ENCODE peak calls at places on chromosome 2, in eight cellular contexts. O is GM23338, Q is astrocyte, C is ovary, L is astrocyte of the spinal cord, D is fibroblast of mammary gland, I is fibroblast of lung, M is lower leg skin. T is an unnamed sample.

GRCh38 chr2:237858294-237859081 is 935 bp upstream of the RAMP1 start:
- DNase-seq in Q (peak; percentile 80), D (peak; percentile 87), I (peak; percentile 86), M (peak; percentile 89), C (peak; percentile 80), O (peak; percentile 85), L (peak; percentile 89), T (peak; percentile 89)

GRCh38 chr2:96103388-96103705 is 13.0 kb downstream of the ADRA2B start:
- DNase-seq in I (no peak), C (no peak), D (no peak), L (no peak), Q (no peak), M (no peak), O (no peak), T (peak; percentile 4)

GRCh38 chr2:126796931-126797621 is 101.6 kb upstream of the TEX51 start:
- DNase-seq in D (no peak), L (no peak), I (no peak), O (no peak), M (peak; percentile 42), Q (no peak), C (no peak), T (no peak)

GRCh38 chr2:170882758-170883157 is 46.3 kb upstream of the GORASP2 start:
- DNase-seq in D (no peak), Q (no peak), M (no peak), L (no peak), C (no peak), O (no peak), I (no peak), T (no peak)

GRCh38 chr2:191696960-191697359 is 19.0 kb downstream of the NABP1 start:
- DNase-seq in L (no peak), C (no peak), Q (no peak), D (no peak), I (no peak), M (no peak), O (no peak), T (no peak)

GRCh38 chr2:132740081-132740480 is 70.1 kb upstream of the LYPD1 start:
- DNase-seq in O (no peak), M (no peak), I (peak; percentile 20), D (no peak), Q (peak; percentile 14), L (no peak), C (no peak), T (no peak)

GRCh38 chr2:11716689-11717321 is 29.6 kb upstream of the LPIN1 start:
- DNase-seq in L (no peak), D (peak; percentile 76), O (no peak), M (no peak), Q (no peak), I (no peak), C (peak; percentile 63), T (no peak)

GRCh38 chr2:180604077-180604476 is 376.3 kb upstream of the UBE2E3 start:
- DNase-seq in L (no peak), C (no peak), O (peak; percentile 78), M (no peak), D (peak; percentile 32), Q (no peak), I (peak; percentile 6), T (no peak)

GRCh38 chr2:235514627-235515363 is 21.0 kb downstream of the AGAP1 start:
- DNase-seq in L (no peak), C (no peak), D (no peak), M (no peak), Q (no peak), O (peak; percentile 53), I (no peak), T (no peak)

GRCh38 chr2:102103992-102104871 is 38.3 kb upstream of the IL1R1 start:
- DNase-seq in C (peak; percentile 80), D (peak; percentile 97), Q (peak; percentile 91), L (peak; percentile 89), I (peak; percentile 91), M (peak; percentile 93), O (no peak), T (peak; percentile 92)

GRCh38 chr2:61770298-61770697 is 83.6 kb downstream of the FAM161A start:
- DNase-seq in Q (no peak), M (no peak), I (no peak), O (no peak), C (no peak), L (no peak), D (peak; percentile 41), T (no peak)

GRCh38 chr2:44943693-44944101 is 2.2 kb downstream of the SIX3 start:
- DNase-seq in I (no peak), D (no peak), Q (no peak), M (no peak), L (no peak), C (no peak), O (peak; percentile 66), T (no peak)

GRCh38 chr2:120108749-120109148 is 95.9 kb downstream of the EPB41L5 start:
- DNase-seq in O (no peak), D (peak; percentile 57), C (no peak), L (peak; percentile 42), Q (peak; percentile 29), M (no peak), I (peak; percentile 39), T (no peak)

GRCh38 chr2:120111193-120111592 is 98.3 kb downstream of the EPB41L5 start:
- DNase-seq in I (no peak), Q (no peak), D (no peak), O (no peak), C (no peak), M (no peak), L (no peak), T (no peak)

GRCh38 chr2:120109186-120110061 is 96.5 kb downstream of the EPB41L5 start:
- DNase-seq in D (peak; percentile 67), L (peak; percentile 58), M (no peak), O (no peak), C (no peak), I (peak; percentile 40), Q (peak; percentile 29), T (no peak)

GRCh38 chr2:120110507-120110906 is 97.6 kb downstream of the EPB41L5 start:
- DNase-seq in D (no peak), O (no peak), I (no peak), M (no peak), L (no peak), C (no peak), Q (no peak), T (no peak)

DNA sequence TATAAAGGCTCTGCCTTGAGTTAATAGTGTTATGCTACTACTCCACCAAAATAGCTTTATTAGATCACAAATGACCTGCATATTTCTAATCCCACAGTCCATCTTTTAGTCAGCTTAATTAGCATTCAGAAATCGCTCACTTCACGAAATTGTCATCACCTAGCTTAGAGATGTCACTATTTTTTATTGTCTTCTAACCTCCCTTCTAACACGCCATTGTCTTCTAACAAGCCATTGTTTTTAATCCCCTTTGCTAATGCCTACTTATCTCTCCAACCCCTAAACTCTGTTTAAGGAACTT is 97.1 kb downstream of the EPB41L5 start:
- DNase-seq in Q (no peak), C (no peak), L (no peak), O (no peak), M (no peak), I (no peak), D (no peak), T (no peak)
- TF ChIP-seq CTCF in Q (no peak), C (no peak), L (no peak), O (no peak), M (no peak), I (no peak), D (no peak), T (no peak)

GRCh38 chr2:8248623-8248957 is 433.3 kb upstream of the ID2 start:
- DNase-seq in I (peak; percentile 3), D (peak; percentile 36), L (peak; percentile 33), Q (no peak), O (no peak), C (no peak), M (no peak), T (no peak)

GRCh38 chr2:8249191-8249590 is 432.7 kb upstream of the ID2 start:
- DNase-seq in Q (no peak), C (no peak), M (no peak), O (no peak), D (no peak), I (no peak), L (no peak), T (peak; percentile 85)

GRCh38 chr2:8251291-8251690 is 430.6 kb upstream of the ID2 start:
- DNase-seq in I (no peak), Q (no peak), C (no peak), M (no peak), D (no peak), L (no peak), O (no peak), T (no peak)

GRCh38 chr2:8249769-8250168 is 432.1 kb upstream of the ID2 start:
- DNase-seq in C (no peak), M (no peak), I (no peak), O (no peak), Q (no peak), D (no peak), L (no peak), T (no peak)

GRCh38 chr2:8247905-8248622 is 433.8 kb upstream of the ID2 start:
- DNase-seq in C (no peak), L (no peak), Q (no peak), I (peak; percentile 23), M (no peak), O (no peak), D (peak; percentile 43), T (peak; percentile 78)
- H3K4me3 ChIP-seq in C (no peak overlapping the region), L (no peak overlapping the region), Q (no peak overlapping the region), I (no peak overlapping the region), M (no peak overlapping the region), O (no peak overlapping the region), D (no peak overlapping the region), T (peak overlapping the region; percentile 48)

DNA sequence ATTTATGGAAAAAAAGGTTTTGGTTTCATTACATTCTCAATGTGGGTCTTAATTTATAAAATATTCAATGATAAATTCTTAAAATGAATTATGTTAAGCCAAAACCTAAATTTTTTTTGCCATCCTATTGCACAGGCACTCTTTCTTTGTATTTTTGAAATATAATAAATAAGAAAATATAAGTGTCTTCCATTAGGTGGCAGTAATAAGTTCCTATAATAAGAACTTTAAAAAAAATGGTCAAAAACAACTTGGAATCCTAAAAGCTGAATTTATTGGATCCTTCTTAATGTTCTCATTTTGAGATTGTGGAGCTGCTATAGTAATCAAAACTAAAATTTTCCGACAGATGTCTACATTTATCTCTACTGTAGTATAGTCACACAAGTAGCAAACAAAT is 5.7 kb downstream of the CALCRL start:
- DNase-seq in O (no peak), D (no peak), I (no peak), C (no peak), L (no peak), M (no peak), Q (no peak), T (no peak)
- TF ChIP-seq CTCF in O (no peak), D (peak; percentile 18), I (no peak), C (no peak), L (peak; percentile 14), M (no peak), Q (no peak), T (no peak)

DNA sequence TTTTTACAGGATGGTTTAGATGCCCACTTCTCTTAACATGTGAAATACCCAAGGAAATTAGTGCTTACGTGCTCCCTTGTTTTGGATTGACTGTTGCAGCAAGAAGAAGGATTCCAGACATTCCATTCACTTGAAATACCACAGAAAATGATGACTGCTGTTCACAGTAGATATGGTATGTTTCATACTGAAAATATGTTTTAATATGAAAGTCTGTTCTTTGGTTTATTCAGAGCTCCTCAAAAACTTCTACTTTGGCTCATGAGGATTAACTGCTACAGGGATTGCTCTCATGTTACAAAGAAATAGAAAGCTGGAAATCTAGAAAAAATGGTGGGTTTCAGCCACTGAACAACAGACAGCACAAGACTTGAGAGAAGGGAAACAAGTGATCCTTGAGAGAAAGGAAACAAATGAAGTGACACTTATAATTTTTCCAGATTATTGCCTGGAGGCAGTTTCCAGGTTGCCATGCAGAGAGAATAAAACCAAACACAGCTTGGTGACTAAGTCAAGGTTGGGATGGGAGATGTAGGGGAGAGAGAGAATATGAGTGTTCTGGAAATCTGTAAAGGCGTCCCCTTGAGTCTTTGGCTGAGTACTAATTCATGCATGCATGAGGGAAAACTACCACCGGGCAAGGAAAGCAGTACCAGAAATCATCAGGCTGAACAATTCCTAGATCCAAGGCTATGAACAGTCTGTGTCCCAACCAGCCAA is 348.1 kb downstream of the CLIP4 start:
- DNase-seq in D (peak; percentile 58), I (peak; percentile 93), O (no peak), Q (peak; percentile 90), M (no peak), L (peak; percentile 72), C (no peak), T (no peak)
- H3K4me3 ChIP-seq in D (no peak overlapping the region), I (no peak overlapping the region), O (no peak overlapping the region), Q (peak overlapping the region; percentile 13), M (no peak overlapping the region), L (no peak overlapping the region), C (no peak overlapping the region), T (no peak overlapping the region)

T was measured in ascending aorta.